ENCODE peak calls at places on chromosomes 2 and 18, in eight cellular contexts. G, I, Q, J, P, Y, Z and C are unnamed samples.

GRCh38 chr2:204321910-204322765 is 223.1 kb upstream of the PARD3B start:
- DNase-seq in Q (no peak), Y (no peak), G (peak), I (no peak), Z (no peak), J (no peak), P (peak), C (no peak)

GRCh38 chr2:156332452-156333273 is at the start of gene NR4A2:
- DNase-seq in Z (peak), Q (peak), Y (peak), P (peak), J (peak), I (peak), G (peak), C (peak)

GRCh38 chr2:69559696-69560482 is 83.7 kb downstream of the AAK1 start:
- DNase-seq in Q (no peak), I (no peak), Y (peak), Z (peak), G (peak), J (peak), P (peak), C (peak)

GRCh38 chr2:215529271-215529670 is 93.4 kb upstream of the FN1 start:
- DNase-seq in I (no peak), P (peak), J (no peak), Z (no peak), Y (no peak), G (peak), Q (no peak), C (no peak)

GRCh38 chr2:202376460-202377307 is 557 bp downstream of the BMPR2 start:
- DNase-seq in P (peak), Q (peak), Z (peak), J (peak), Y (peak), G (peak), I (peak), C (peak)

GRCh38 chr2:150621800-150622199 is 134.3 kb upstream of the RND3 start:
- DNase-seq in Q (no peak), G (peak), Z (peak), I (no peak), Y (no peak), J (no peak), P (peak), C (no peak)

GRCh38 chr2:143176606-143177005 is 47.4 kb downstream of the ARHGAP15 start:
- DNase-seq in Y (peak), P (no peak), Z (no peak), G (no peak), J (no peak), I (no peak), Q (no peak), C (no peak)

GRCh38 chr18:58105908-58106673 is 62.1 kb downstream of the NEDD4L start:
- DNase-seq in J (no peak), G (no peak), Y (no peak), I (no peak), Z (no peak), Q (no peak), P (no peak), C (no peak)

GRCh38 chr2:118437501-118437900 is 349.2 kb downstream of the INSIG2 start:
- DNase-seq in G (no peak), Q (no peak), J (no peak), P (no peak), Z (no peak), Y (no peak), I (no peak), C (peak)

GRCh38 chr2:37561615-37562569 is 109.5 kb downstream of the CDC42EP3 start:
- DNase-seq in Q (no peak), G (peak), Y (peak), Z (peak), P (peak), J (peak), I (no peak), C (peak)

GRCh38 chr2:195658541-195658890 is 1.5 kb downstream of the SLC39A10 start:
- DNase-seq in P (peak), J (no peak), Y (peak), Q (no peak), Z (peak), G (peak), I (no peak), C (peak)

GRCh38 chr2:151189125-151189524 is 72.5 kb downstream of the RBM43 start:
- DNase-seq in I (no peak), P (no peak), Z (no peak), J (no peak), G (no peak), Q (no peak), Y (peak), C (no peak)

GRCh38 chr2:189018636-189019035 is 44.5 kb downstream of the COL3A1 start:
- DNase-seq in J (no peak), P (peak), I (no peak), G (peak), Q (no peak), Z (no peak), Y (no peak), C (no peak)

GRCh38 chr2:20868377-20868776 is 45.5 kb upstream of the LDAH start:
- DNase-seq in J (no peak), Q (no peak), G (no peak), Y (peak), Z (no peak), P (no peak), I (no peak), C (no peak)